ENCODE peak calls at places on chromosomes 5 and 9, in nine cellular contexts. One of them, this sample, is unnamed.

GRCh38 chr5:142816577-142816976 is 46.4 kb downstream of the ARHGAP26 start:
- DNase-seq in MM.1S: no peak
- DNase-seq in right atrium auricular region: no peak
- DNase-seq in HCT116: no peak
- DNase-seq in foreskin fibroblast: peak
- DNase-seq in fibroblast of pulmonary artery: peak
- DNase-seq in tibial nerve: peak
- DNase-seq in vagina: no peak
- DNase-seq in GM06990: no peak
- DNase-seq in this sample: peak

GRCh38 chr5:96292582-96293247 is 140.3 kb downstream of the PCSK1 start:
- DNase-seq in HCT116: no peak
- DNase-seq in tibial nerve: no peak
- DNase-seq in MM.1S: no peak
- DNase-seq in fibroblast of pulmonary artery: peak
- DNase-seq in right atrium auricular region: peak
- DNase-seq in GM06990: no peak
- DNase-seq in vagina: no peak
- DNase-seq in foreskin fibroblast: peak
- DNase-seq in this sample: no peak

GRCh38 chr5:172186114-172186695 is 1.8 kb downstream of the STK10 start:
- DNase-seq in MM.1S: peak
- DNase-seq in HCT116: no peak
- DNase-seq in GM06990: no peak
- DNase-seq in foreskin fibroblast: no peak
- DNase-seq in tibial nerve: no peak
- DNase-seq in right atrium auricular region: no peak
- DNase-seq in fibroblast of pulmonary artery: no peak
- DNase-seq in vagina: no peak
- DNase-seq in this sample: no peak

GRCh38 chr5:658103-658502 is 35.0 kb downstream of the TPPP start:
- DNase-seq in vagina: no peak
- DNase-seq in fibroblast of pulmonary artery: no peak
- DNase-seq in right atrium auricular region: no peak
- DNase-seq in tibial nerve: no peak
- DNase-seq in MM.1S: no peak
- DNase-seq in foreskin fibroblast: no peak
- DNase-seq in HCT116: no peak
- DNase-seq in GM06990: no peak
- DNase-seq in this sample: no peak

GRCh38 chr5:60652206-60652605 is 47.8 kb downstream of the DEPDC1B start:
- DNase-seq in fibroblast of pulmonary artery: peak
- DNase-seq in HCT116: no peak
- DNase-seq in right atrium auricular region: no peak
- DNase-seq in MM.1S: no peak
- DNase-seq in vagina: no peak
- DNase-seq in GM06990: no peak
- DNase-seq in tibial nerve: no peak
- DNase-seq in foreskin fibroblast: peak
- DNase-seq in this sample: no peak

GRCh38 chr9:93587651-93588347 is 11.4 kb downstream of the PHF2 start:
- DNase-seq in right atrium auricular region: peak
- DNase-seq in foreskin fibroblast: no peak
- DNase-seq in vagina: no peak
- DNase-seq in fibroblast of pulmonary artery: no peak
- DNase-seq in GM06990: no peak
- DNase-seq in MM.1S: no peak
- DNase-seq in HCT116: no peak
- DNase-seq in tibial nerve: no peak
- DNase-seq in this sample: peak

GRCh38 chr5:145980718-145981117 is 44.3 kb downstream of the SH3RF2 start:
- DNase-seq in foreskin fibroblast: no peak
- DNase-seq in fibroblast of pulmonary artery: no peak
- DNase-seq in HCT116: no peak
- DNase-seq in vagina: no peak
- DNase-seq in MM.1S: no peak
- DNase-seq in tibial nerve: no peak
- DNase-seq in right atrium auricular region: no peak
- DNase-seq in GM06990: no peak
- DNase-seq in this sample: no peak

GRCh38 chr9:18982246-18982589 is 50.8 kb downstream of the SAXO1 start:
- DNase-seq in fibroblast of pulmonary artery: no peak
- DNase-seq in foreskin fibroblast: no peak
- DNase-seq in GM06990: no peak
- DNase-seq in right atrium auricular region: no peak
- DNase-seq in vagina: no peak
- DNase-seq in HCT116: no peak
- DNase-seq in MM.1S: no peak
- DNase-seq in tibial nerve: no peak
- DNase-seq in this sample: no peak

GRCh38 chr5:43352916-43353315 is 39.7 kb upstream of the HMGCS1 start:
- DNase-seq in fibroblast of pulmonary artery: no peak
- DNase-seq in tibial nerve: no peak
- DNase-seq in HCT116: no peak
- DNase-seq in foreskin fibroblast: no peak
- DNase-seq in MM.1S: no peak
- DNase-seq in GM06990: no peak
- DNase-seq in right atrium auricular region: no peak
- DNase-seq in vagina: no peak
- DNase-seq in this sample: no peak

DNA sequence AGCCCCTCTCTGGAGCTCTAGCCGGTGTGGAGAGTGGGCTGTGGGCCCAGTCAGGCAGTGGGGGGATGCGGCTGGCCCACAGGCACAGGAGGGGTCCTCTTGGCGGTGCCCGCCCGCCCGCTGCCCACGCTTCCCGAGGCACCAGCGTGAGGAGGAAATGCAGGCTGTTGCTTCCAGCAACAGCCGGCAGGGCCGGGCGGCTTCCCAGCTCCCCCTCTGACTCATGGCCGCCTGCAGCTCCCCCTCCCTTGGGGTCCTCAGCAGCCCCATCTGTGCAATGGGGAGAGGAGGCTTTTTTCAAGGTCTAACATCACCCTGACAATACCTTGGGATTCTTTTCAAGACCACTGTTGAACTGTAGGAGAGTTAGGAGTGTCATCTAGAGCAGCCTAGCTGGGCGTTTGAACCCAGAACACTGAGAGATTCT is 10.4 kb downstream of the CXXC5 start:
- DNase-seq in vagina: no peak
- DNase-seq in MM.1S: no peak
- DNase-seq in foreskin fibroblast: no peak
- DNase-seq in fibroblast of pulmonary artery: no peak
- DNase-seq in GM06990: no peak
- DNase-seq in HCT116: no peak
- DNase-seq in tibial nerve: no peak
- DNase-seq in right atrium auricular region: no peak
- DNase-seq in this sample: peak
- TF ChIP-seq CTCF in vagina: no peak
- TF ChIP-seq CTCF in MM.1S: no peak
- TF ChIP-seq CTCF in foreskin fibroblast: no peak
- TF ChIP-seq CTCF in fibroblast of pulmonary artery: no peak
- TF ChIP-seq CTCF in GM06990: no peak
- TF ChIP-seq CTCF in HCT116: no peak
- TF ChIP-seq CTCF in tibial nerve: no peak
- TF ChIP-seq CTCF in right atrium auricular region: no peak
- TF ChIP-seq CTCF in this sample: peak

DNA sequence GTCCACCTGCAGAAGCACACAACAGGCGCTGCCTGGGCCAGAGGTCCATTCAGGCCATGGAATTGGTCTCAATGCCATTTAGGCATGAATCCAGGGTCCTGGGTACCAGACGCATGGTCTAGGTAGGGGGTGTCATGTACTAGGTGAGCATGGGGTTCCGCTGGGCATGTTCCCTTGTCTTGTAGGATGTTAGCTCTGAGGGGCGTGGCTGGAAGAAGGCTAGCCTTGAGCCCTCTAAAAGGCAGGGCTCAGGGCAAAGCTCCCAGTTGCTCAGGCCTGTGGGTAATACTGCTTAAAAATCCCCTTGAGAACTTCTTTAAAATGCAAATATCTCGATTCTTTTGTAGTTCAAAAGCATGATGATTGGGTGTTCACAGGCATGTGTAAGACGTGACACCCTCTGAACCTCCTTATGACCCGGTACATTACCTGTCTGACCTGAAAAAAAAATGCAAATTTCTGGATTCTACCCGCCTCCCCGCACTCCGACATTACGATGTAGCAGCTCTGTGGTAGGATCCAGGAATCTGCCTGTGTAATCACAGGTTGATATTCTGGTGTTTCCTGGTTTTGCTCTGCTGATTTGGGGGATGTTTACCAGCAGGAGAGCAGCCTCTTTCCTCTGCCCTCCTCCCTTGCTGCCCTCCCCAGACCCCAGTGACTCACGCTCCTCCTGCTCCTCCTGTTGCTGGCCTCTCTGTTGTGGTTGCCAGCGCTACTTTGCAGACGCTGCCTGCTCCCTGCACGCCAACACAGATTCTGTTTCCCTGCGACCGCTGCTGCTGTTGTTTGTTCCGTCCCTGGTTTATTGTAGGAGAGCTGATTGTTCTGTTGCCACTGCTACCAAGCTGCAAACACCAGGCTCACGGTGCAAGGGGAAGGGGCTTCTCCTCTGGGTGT is 5.7 kb downstream of the TMC1 start:
- DNase-seq in HCT116: peak
- DNase-seq in GM06990: peak
- DNase-seq in MM.1S: no peak
- DNase-seq in tibial nerve: peak
- DNase-seq in fibroblast of pulmonary artery: peak
- DNase-seq in foreskin fibroblast: peak
- DNase-seq in right atrium auricular region: peak
- DNase-seq in vagina: no peak
- DNase-seq in this sample: peak
- H3K4me3 ChIP-seq in HCT116: peak
- H3K4me3 ChIP-seq in GM06990: peak
- H3K4me3 ChIP-seq in MM.1S: no peak
- H3K4me3 ChIP-seq in tibial nerve: peak
- H3K4me3 ChIP-seq in fibroblast of pulmonary artery: peak
- H3K4me3 ChIP-seq in foreskin fibroblast: peak
- H3K4me3 ChIP-seq in right atrium auricular region: peak
- H3K4me3 ChIP-seq in vagina: peak
- H3K4me3 ChIP-seq in this sample: peak

DNA sequence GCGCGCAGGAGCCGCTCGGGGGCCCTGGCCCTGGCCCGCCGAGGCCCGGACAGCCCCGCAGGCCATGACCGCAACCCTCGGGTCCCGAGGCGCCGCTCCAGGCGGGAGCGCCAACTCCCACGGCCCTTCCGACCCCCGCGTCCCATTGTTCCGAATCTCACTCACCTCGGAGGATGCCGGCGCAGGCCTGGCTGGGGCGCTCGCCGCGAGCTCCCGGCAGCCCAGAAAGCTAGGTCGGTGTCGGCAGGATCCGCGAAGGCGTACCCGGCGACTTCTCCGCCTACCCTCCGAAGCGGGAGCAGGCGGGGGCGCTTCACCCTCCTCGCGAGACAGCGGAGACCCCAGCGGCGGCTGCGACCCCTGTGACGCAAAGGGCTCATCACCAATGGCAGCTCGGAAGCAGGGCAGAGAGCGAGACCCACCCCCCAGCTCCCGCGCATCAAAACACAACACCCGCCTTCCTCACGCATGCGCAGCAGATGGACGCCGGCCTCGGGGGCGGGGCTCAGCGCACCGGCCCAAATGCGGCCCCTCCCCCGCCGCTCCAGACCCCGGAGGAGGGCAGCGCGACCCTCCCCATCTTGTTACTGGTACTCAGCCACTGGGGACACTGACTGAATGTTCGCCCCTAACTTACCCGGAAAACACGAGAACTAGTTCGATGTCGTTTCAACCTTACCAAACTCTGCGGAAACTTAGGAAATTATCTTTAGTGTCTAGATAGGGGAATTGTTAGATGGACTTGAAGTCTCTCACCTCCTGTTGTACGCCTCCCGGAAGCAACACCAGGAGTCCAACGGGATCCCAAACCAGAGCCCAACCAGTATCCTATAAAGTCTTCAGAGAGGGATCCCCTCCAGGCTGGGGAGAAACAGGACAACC is 1.3 kb upstream of the SMIM27 start:
- DNase-seq in GM06990: peak
- DNase-seq in right atrium auricular region: peak
- DNase-seq in vagina: no peak
- DNase-seq in HCT116: peak
- DNase-seq in foreskin fibroblast: peak
- DNase-seq in fibroblast of pulmonary artery: peak
- DNase-seq in MM.1S: peak
- DNase-seq in tibial nerve: peak
- DNase-seq in this sample: peak
- TF ChIP-seq CTCF in GM06990: peak
- TF ChIP-seq CTCF in right atrium auricular region: no peak
- TF ChIP-seq CTCF in vagina: no peak
- TF ChIP-seq CTCF in HCT116: no peak
- TF ChIP-seq CTCF in foreskin fibroblast: peak
- TF ChIP-seq CTCF in fibroblast of pulmonary artery: no peak
- TF ChIP-seq CTCF in MM.1S: peak
- TF ChIP-seq CTCF in tibial nerve: no peak
- TF ChIP-seq CTCF in this sample: no peak

GRCh38 chr5:149549461-149550266 is 1.6 kb downstream of the CSNK1A1 start:
- DNase-seq in fibroblast of pulmonary artery: peak
- DNase-seq in foreskin fibroblast: peak
- DNase-seq in vagina: no peak
- DNase-seq in right atrium auricular region: no peak
- DNase-seq in MM.1S: peak
- DNase-seq in GM06990: peak
- DNase-seq in tibial nerve: no peak
- DNase-seq in HCT116: peak
- DNase-seq in this sample: no peak

GRCh38 chr5:149544199-149544472 is 7.1 kb downstream of the CSNK1A1 start:
- DNase-seq in vagina: no peak
- DNase-seq in fibroblast of pulmonary artery: no peak
- DNase-seq in tibial nerve: no peak
- DNase-seq in foreskin fibroblast: no peak
- DNase-seq in GM06990: no peak
- DNase-seq in right atrium auricular region: no peak
- DNase-seq in MM.1S: no peak
- DNase-seq in HCT116: no peak
- DNase-seq in this sample: no peak

GRCh38 chr5:149550267-149550582 is 1.0 kb downstream of the CSNK1A1 start:
- DNase-seq in right atrium auricular region: no peak
- DNase-seq in HCT116: no peak
- DNase-seq in GM06990: no peak
- DNase-seq in fibroblast of pulmonary artery: peak
- DNase-seq in foreskin fibroblast: peak
- DNase-seq in tibial nerve: no peak
- DNase-seq in vagina: no peak
- DNase-seq in MM.1S: peak
- DNase-seq in this sample: no peak

GRCh38 chr5:149545327-149545726 is 5.9 kb downstream of the CSNK1A1 start:
- DNase-seq in fibroblast of pulmonary artery: no peak
- DNase-seq in HCT116: no peak
- DNase-seq in right atrium auricular region: no peak
- DNase-seq in MM.1S: no peak
- DNase-seq in vagina: no peak
- DNase-seq in tibial nerve: no peak
- DNase-seq in foreskin fibroblast: no peak
- DNase-seq in GM06990: no peak
- DNase-seq in this sample: no peak

DNA sequence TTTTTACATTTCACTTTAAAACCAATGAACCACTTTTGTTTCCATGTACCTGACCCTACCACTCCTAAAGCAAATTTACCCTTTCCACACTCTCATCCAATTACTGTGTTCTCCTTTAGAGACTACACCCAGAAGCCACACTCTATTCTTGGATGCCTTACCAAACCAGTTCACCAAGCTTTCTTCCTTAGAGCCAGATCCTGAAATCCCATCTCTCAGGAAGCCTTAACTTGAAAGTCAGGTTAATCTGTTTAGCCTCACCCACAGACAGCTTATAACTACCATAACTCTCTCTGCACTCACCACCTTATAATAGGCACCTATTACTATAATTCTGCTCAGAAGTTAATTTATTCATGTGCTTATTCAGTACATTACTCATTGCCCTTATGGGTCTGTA is 4.3 kb downstream of the CSNK1A1 start:
- DNase-seq in MM.1S: no peak
- DNase-seq in fibroblast of pulmonary artery: no peak
- DNase-seq in vagina: no peak
- DNase-seq in foreskin fibroblast: no peak
- DNase-seq in right atrium auricular region: no peak
- DNase-seq in GM06990: no peak
- DNase-seq in tibial nerve: no peak
- DNase-seq in HCT116: no peak
- DNase-seq in this sample: no peak
- H3K4me3 ChIP-seq in MM.1S: no peak
- H3K4me3 ChIP-seq in fibroblast of pulmonary artery: peak
- H3K4me3 ChIP-seq in vagina: no peak
- H3K4me3 ChIP-seq in foreskin fibroblast: peak
- H3K4me3 ChIP-seq in right atrium auricular region: no peak
- H3K4me3 ChIP-seq in GM06990: no peak
- H3K4me3 ChIP-seq in tibial nerve: no peak
- H3K4me3 ChIP-seq in HCT116: no peak
- H3K4me3 ChIP-seq in this sample: peak

This sample was measured in ascending aorta.